ENCODE peak calls at places on chromosomes 3 and 15, in nine cellular contexts. O, G, K, R, H, X, L, C and A are unnamed samples.

GRCh38 chr15:74777769-74778598 is 3.9 kb upstream of the CSK start:
- DNase-seq in L (no peak), R (no peak), O (no peak), G (no peak), K (no peak), X (no peak), C (no peak), H (no peak), A (no peak)

GRCh38 chr3:15339786-15340215 is 7.4 kb upstream of the SH3BP5 start:
- DNase-seq in H (no peak), O (no peak), K (peak), L (no peak), G (peak), R (peak), C (no peak), X (peak), A (peak)

GRCh38 chr3:150371741-150372254 is 36.3 kb upstream of the TSC22D2 start:
- DNase-seq in X (peak), K (peak), G (peak), H (peak), O (no peak), L (no peak), C (no peak), R (peak), A (peak)

GRCh38 chr3:161274691-161275298 is 53.7 kb downstream of the NMD3 start:
- DNase-seq in O (peak), X (peak), G (peak), C (peak), L (peak), K (peak), R (peak), H (no peak), A (peak)

GRCh38 chr15:88779944-88780343 is 23.3 kb upstream of the ACAN start:
- DNase-seq in H (no peak), X (no peak), R (no peak), K (no peak), G (no peak), O (no peak), L (no peak), C (no peak), A (no peak)

GRCh38 chr3:13231781-13232515 is 158.7 kb upstream of the IQSEC1 start:
- DNase-seq in G (no peak), X (no peak), H (no peak), K (no peak), C (no peak), O (no peak), R (no peak), L (no peak), A (no peak)

GRCh38 chr3:12708584-12709192 is 44.8 kb upstream of the RAF1 start:
- DNase-seq in L (no peak), C (no peak), O (no peak), R (peak), X (peak), K (peak), G (peak), H (no peak), A (peak)

GRCh38 chr15:68729789-68730201 is 90.9 kb downstream of the ANP32A start:
- DNase-seq in K (peak), L (no peak), H (peak), C (no peak), O (no peak), G (peak), X (no peak), R (peak), A (peak)

GRCh38 chr15:64623347-64624024 is 151.9 kb downstream of the RBPMS2 start:
- DNase-seq in K (peak), H (no peak), X (no peak), G (no peak), O (no peak), L (peak), R (no peak), C (no peak), A (no peak)

GRCh38 chr3:151837057-151837456 is 23.1 kb downstream of the AADAC start:
- DNase-seq in O (no peak), H (no peak), G (peak), K (peak), L (no peak), C (no peak), R (peak), X (peak), A (peak)

GRCh38 chr15:67783303-67783702 is 42.0 kb upstream of the SKOR1 start:
- DNase-seq in R (no peak), C (no peak), H (no peak), L (peak), K (no peak), O (no peak), G (no peak), X (no peak), A (no peak)

GRCh38 chr3:66486187-66486586 is 14.6 kb downstream of the LRIG1 start:
- DNase-seq in C (no peak), O (no peak), K (no peak), X (no peak), R (peak), L (no peak), H (no peak), G (no peak), A (no peak)

GRCh38 chr15:66701422-66702034 is 508 bp upstream of the SMAD6 start:
- DNase-seq in R (peak), G (peak), K (peak), H (peak), O (peak), C (peak), X (peak), L (no peak), A (no peak)